ENCODE peak calls at places on chromosome 21, in four cellular contexts. L is WTC11, Y is K562, T is A549. Z is an unnamed sample.

GRCh38 chr21:41508415-41509205 is 652 bp upstream of the TMPRSS2 start:
- DNase-seq in Y (no peak), T (no peak), L (no peak), Z (no peak)

GRCh38 chr21:15221799-15222386 is 157.1 kb upstream of the NRIP1 start:
- DNase-seq in Y (peak), T (peak), L (peak), Z (no peak)

GRCh38 chr21:29343517-29343916 is 44.8 kb downstream of the BACH1 start:
- DNase-seq in L (no peak), Y (no peak), T (no peak), Z (no peak)

GRCh38 chr21:29326914-29327554 is 28.3 kb downstream of the BACH1 start:
- DNase-seq in Y (no peak), L (no peak), T (no peak), Z (no peak)

GRCh38 chr21:39523398-39523797 is 71.6 kb downstream of the SH3BGR start:
- DNase-seq in L (no peak), Y (no peak), T (no peak), Z (no peak)

GRCh38 chr21:15397258-15397657 is 332.5 kb upstream of the NRIP1 start:
- DNase-seq in Y (no peak), L (no peak), T (no peak), Z (no peak)

GRCh38 chr21:18545908-18546307 is 142.3 kb upstream of the TMPRSS15 start:
- DNase-seq in L (no peak), T (no peak), Y (no peak), Z (no peak)

GRCh38 chr21:15121655-15122120 is 56.9 kb upstream of the NRIP1 start:
- DNase-seq in Y (no peak), T (peak), L (no peak), Z (no peak)

GRCh38 chr21:33414926-33415325 is 11.7 kb downstream of the IFNGR2 start:
- DNase-seq in L (no peak), T (no peak), Y (no peak), Z (no peak)

GRCh38 chr21:28521932-28522826 is 470.5 kb downstream of the LTN1 start:
- DNase-seq in T (no peak), Y (no peak), L (no peak), Z (peak)

GRCh38 chr21:17819878-17820232 is 699 bp upstream of the C21orf91 start:
- DNase-seq in L (no peak), T (no peak), Y (no peak), Z (peak)

GRCh38 chr21:39441502-39442475 is 3.8 kb downstream of the LCA5L start:
- DNase-seq in T (peak), Y (peak), L (peak), Z (peak)

GRCh38 chr21:33189237-33189636 is 40.5 kb upstream of the IFNAR2 start:
- DNase-seq in L (no peak), Y (no peak), T (no peak), Z (no peak)

GRCh38 chr21:41612674-41613250 is 104.8 kb upstream of the TMPRSS2 start:
- DNase-seq in Y (peak), L (peak), T (peak), Z (peak)

GRCh38 chr21:32463889-32464300 is 51.4 kb downstream of the EVA1C start:
- DNase-seq in L (no peak), T (peak), Y (no peak), Z (no peak)

GRCh38 chr21:31136891-31137290 is 98.6 kb upstream of the KRTAP19-8 start:
- DNase-seq in L (no peak), Y (peak), T (no peak), Z (peak)

GRCh38 chr21:38478782-38479181 is 19.5 kb downstream of the ERG start:
- DNase-seq in T (no peak), Y (no peak), L (no peak), Z (no peak)

GRCh38 chr21:27464643-27465042 is 497.8 kb upstream of the ADAMTS5 start:
- DNase-seq in L (no peak), T (no peak), Y (no peak), Z (no peak)

GRCh38 chr21:29360799-29361765 is 62.4 kb downstream of the BACH1 start:
- DNase-seq in Y (no peak), L (no peak), T (peak), Z (no peak)

GRCh38 chr21:10273196-10273595 is 248.2 kb upstream of the TPTE start:
- DNase-seq in Y (no peak), L (no peak), T (no peak), Z (no peak)

GRCh38 chr21:37862536-37862935 is 53.7 kb downstream of the KCNJ6 start:
- DNase-seq in T (peak), L (no peak), Y (no peak), Z (peak)

GRCh38 chr21:15144026-15144425 is 79.2 kb upstream of the NRIP1 start:
- DNase-seq in T (no peak), L (no peak), Y (no peak), Z (no peak)

GRCh38 chr21:38831526-38832467 is 26.1 kb downstream of the ETS2 start:
- DNase-seq in T (peak), L (no peak), Y (peak), Z (no peak)

GRCh38 chr21:38787461-38788274 is 18.1 kb upstream of the ETS2 start:
- DNase-seq in Y (peak), T (peak), L (no peak), Z (no peak)

GRCh38 chr21:45580576-45581321 is 38.5 kb upstream of the SLC19A1 start:
- DNase-seq in L (peak), Y (no peak), T (no peak), Z (peak)

GRCh38 chr21:45583831-45584509 is 41.7 kb upstream of the SLC19A1 start:
- DNase-seq in Y (no peak), T (no peak), L (no peak), Z (no peak)

GRCh38 chr21:45580181-45580575 is 37.9 kb upstream of the SLC19A1 start:
- DNase-seq in Y (no peak), T (no peak), L (peak), Z (no peak)

GRCh38 chr21:45581322-45581712 is 39.1 kb upstream of the SLC19A1 start:
- DNase-seq in Y (no peak), L (peak), T (no peak), Z (peak)

GRCh38 chr21:45582128-45582527 is 39.9 kb upstream of the SLC19A1 start:
- DNase-seq in L (no peak), T (no peak), Y (no peak), Z (no peak)
- TF ChIP-seq USF2 in L (no peak), T (no peak), Y (no peak), Z (no peak)

GRCh38 chr21:44405948-44406872 is 49.1 kb upstream of the LRRC3 start:
- DNase-seq in L (no peak), Y (no peak), T (no peak), Z (peak)
- TF ChIP-seq USF2 in L (no peak), Y (no peak), T (no peak), Z (no peak)

DNA sequence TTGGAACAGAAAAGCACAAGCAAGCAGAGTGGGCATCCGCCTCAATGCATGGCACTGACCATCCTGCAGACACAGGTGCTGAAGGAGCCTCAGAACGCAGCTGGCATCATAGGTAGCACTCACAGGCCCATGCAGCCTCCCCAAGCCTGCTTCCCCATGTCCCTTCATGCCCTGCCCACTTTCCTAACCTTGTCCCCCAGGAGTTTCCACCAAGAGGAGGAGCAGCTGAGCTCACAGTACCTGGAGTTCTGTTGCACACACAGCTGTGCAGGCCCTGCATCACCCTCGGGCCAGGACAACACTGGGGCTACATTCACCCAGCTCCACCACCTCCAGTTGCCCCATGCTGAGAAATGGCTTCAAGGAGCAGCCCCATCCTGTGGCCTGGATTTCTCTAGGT is 83.4 kb downstream of the SETD4 start:
- DNase-seq in T (no peak), L (no peak), Y (no peak), Z (no peak)
- TF ChIP-seq USF2 in T (no peak), L (no peak), Y (no peak), Z (no peak)

DNA sequence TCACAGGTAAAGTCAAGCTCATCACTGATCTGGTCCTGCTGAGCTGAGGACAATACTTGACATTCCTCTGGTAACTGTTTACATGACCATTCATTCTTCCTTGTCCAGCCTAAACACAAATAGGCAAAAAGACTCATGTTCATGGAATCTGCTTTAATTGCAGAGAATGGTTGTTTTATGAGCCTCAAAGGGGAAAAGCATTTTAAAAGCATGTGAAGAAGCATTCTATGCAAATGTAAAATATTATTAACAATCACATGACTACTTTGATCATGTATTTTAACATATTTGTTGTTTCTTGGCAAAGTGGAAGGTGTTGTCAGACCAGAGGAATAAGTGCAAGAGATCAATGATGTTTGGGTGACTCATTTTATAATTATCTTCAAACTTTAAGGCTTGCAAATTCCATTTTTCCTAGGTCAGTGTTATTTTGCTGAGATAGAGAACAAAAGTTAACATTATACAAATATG is 133.7 kb downstream of the RUNX1 start:
- DNase-seq in Y (no peak), L (no peak), T (no peak), Z (no peak)
- TF ChIP-seq USF2 in Y (no peak), L (no peak), T (no peak), Z (no peak)

GRCh38 chr21:42670884-42671283 is 17.5 kb downstream of the PDE9A start:
- DNase-seq in T (no peak), Y (no peak), L (no peak), Z (no peak)

GRCh38 chr21:42670058-42670830 is 16.8 kb downstream of the PDE9A start:
- DNase-seq in L (no peak), T (no peak), Y (no peak), Z (no peak)

GRCh38 chr21:42673633-42674328 is 20.4 kb downstream of the PDE9A start:
- DNase-seq in Y (no peak), T (no peak), L (no peak), Z (no peak)

GRCh38 chr21:42672699-42673458 is 19.5 kb downstream of the PDE9A start:
- DNase-seq in L (no peak), Y (no peak), T (no peak), Z (no peak)

DNA sequence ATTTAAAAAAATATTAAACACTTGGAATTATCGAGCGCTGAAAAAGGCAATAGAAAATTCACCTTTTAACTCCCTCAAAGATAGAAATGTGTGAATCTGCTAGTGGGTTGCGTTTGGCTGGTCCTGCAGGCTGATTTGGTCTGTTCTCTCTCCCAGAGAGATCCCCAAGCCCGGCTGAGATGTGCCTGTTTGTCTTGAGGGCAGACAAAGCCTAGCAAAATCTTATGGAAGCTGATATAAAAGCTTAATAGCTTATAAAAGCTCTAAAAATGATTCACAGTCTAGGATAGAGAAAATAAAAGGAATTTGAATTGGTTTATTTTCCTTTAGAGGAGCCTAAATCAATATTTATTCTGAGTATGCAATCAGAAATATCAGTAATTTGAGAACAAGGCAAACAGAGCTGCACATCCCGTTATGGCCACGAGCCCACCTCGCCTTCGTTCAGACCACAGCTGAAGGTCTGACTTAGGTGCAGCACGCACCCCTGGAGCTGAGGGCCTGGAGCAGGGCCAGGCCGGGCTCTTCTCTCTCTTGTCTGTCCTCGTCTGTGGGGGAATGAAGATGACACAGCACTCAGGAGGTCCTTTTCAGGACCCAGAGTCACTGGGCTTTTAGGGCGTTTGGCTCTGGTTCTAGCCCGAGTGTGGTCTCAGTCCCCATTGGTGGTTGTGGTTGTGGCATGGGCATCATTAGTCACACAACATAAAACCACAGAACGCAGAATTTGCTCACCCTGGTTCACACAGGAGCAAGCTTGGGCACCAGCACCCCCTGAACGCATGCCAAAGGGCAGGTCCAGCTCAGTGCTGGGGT is 18.6 kb downstream of the PDE9A start:
- DNase-seq in Y (no peak), L (no peak), T (no peak), Z (no peak)
- TF ChIP-seq USF2 in Y (no peak), L (no peak), T (no peak), Z (no peak)

DNA sequence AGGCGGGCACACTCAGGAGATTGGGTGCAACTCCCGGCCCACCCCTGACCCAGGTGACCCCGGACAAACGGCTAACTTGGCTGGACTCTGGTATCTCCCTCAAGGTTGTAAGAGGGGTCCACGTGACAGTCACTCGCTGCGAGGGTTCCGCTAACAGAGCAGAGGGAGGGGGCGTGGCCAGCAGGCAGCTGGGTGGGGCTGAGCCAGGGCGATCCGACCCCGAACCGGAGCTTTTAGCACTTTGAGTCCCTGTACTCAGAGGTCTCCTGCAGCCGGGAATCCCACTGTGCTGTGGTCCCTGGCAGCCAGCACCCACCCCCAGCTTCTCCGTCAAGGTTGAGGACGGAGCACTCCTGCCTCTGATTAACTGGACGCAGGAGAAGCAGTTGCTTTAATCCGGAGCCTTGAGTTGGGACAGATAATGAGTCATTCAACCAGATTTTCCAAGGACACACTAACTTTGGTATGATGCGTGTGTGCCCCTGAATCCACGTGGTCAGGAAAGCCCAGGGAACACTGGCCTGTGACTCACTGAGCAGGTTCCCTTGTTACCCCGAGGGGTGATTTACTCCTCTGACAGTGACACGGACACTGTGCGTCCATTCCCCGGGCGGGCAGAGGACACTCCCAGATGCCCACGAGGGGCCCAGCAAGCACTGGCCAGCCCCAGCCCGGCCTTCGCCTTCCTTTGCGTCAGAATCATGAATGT is 16.8 kb downstream of the TRPM2 start:
- DNase-seq in T (peak), L (peak), Y (peak), Z (peak)
- TF ChIP-seq USF2 in T (peak), L (peak), Y (peak), Z (no peak)